ENCODE peak calls at places on chromosome 1, in nine cellular contexts. P is cardiac muscle cell; E is kidney; W is uterus; T is foreskin fibroblast; A is left lung; I is dorsolateral prefrontal cortex; X is CD4-positive, alpha-beta T cell; D is glutamatergic neuron. V is an unnamed sample.
A peak's percentile ranks its signal among the peaks of the same experiment; 100 is the strongest.

GRCh38 chr1:204437796-204438570 is 26.4 kb upstream of the PPP1R15B start:
- DNase-seq in E (no peak), W (no peak), A (no peak), P (no peak), I (no peak), D (no peak), T (no peak), X (no peak), V (no peak)

GRCh38 chr1:216379441-216379840 is 43.8 kb downstream of the USH2A start:
- DNase-seq in P (no peak), I (no peak), E (no peak), T (no peak), D (no peak), W (no peak), A (no peak), X (no peak), V (no peak)

GRCh38 chr1:40987439-40988276 is 8.2 kb downstream of the CTPS1 start:
- DNase-seq in E (no peak), X (no peak), T (no peak), A (no peak), P (no peak), W (no peak), D (no peak), I (no peak), V (no peak)

GRCh38 chr1:51303751-51304196 is 26.6 kb downstream of the TTC39A start:
- DNase-seq in A (no peak), W (no peak), I (no peak), X (no peak), P (no peak), D (no peak), T (no peak), E (no peak), V (no peak)

GRCh38 chr1:114607223-114607622 is 25.8 kb upstream of the BCAS2 start:
- DNase-seq in A (no peak), X (no peak), W (no peak), D (no peak), E (no peak), I (no peak), T (peak; percentile 1), P (no peak), V (no peak)

GRCh38 chr1:4027492-4028138 is 127.5 kb upstream of the C1orf174 start:
- DNase-seq in P (no peak), T (no peak), D (no peak), I (no peak), X (no peak), E (no peak), A (peak; percentile 25), W (no peak), V (no peak)

GRCh38 chr1:173426057-173426456 is 51.1 kb upstream of the PRDX6 start:
- DNase-seq in T (no peak), W (no peak), P (no peak), D (no peak), I (no peak), E (no peak), A (no peak), X (no peak), V (no peak)

GRCh38 chr1:150798509-150798908 is 9.6 kb downstream of the CTSK start:
- DNase-seq in D (no peak), A (no peak), I (no peak), E (no peak), P (peak; percentile 5), T (peak; percentile 53), X (no peak), W (no peak), V (no peak)

GRCh38 chr1:162368451-162368850 is 8.2 kb downstream of the SPATA46 start:
- DNase-seq in W (no peak), P (no peak), A (no peak), T (no peak), D (no peak), X (no peak), E (no peak), I (no peak), V (no peak)

GRCh38 chr1:84298336-84298687 is 3.2 kb upstream of the SAMD13 start:
- DNase-seq in T (no peak), X (peak; percentile 14), A (peak; percentile 89), E (peak; percentile 86), D (peak; percentile 60), W (peak; percentile 48), I (peak; percentile 64), P (peak; percentile 62), V (no peak)

GRCh38 chr1:230919201-230919600 is 50.9 kb upstream of the C1orf198 start:
- DNase-seq in D (no peak), W (no peak), E (no peak), I (no peak), T (no peak), P (no peak), A (no peak), X (no peak), V (no peak)

GRCh38 chr1:230917284-230918135 is 49.2 kb upstream of the C1orf198 start:
- DNase-seq in X (peak; percentile 70), P (peak; percentile 91), A (peak; percentile 57), W (peak; percentile 55), D (peak; percentile 77), T (peak; percentile 34), E (peak; percentile 79), I (peak; percentile 71), V (peak; percentile 80)

GRCh38 chr1:230915079-230915478 is 46.8 kb upstream of the C1orf198 start:
- DNase-seq in X (no peak), I (no peak), T (no peak), W (no peak), E (no peak), A (no peak), D (no peak), P (no peak), V (no peak)

GRCh38 chr1:230913496-230913895 is 45.2 kb upstream of the C1orf198 start:
- DNase-seq in W (no peak), A (no peak), P (no peak), E (no peak), X (no peak), I (no peak), D (no peak), T (peak; percentile 46), V (no peak)

GRCh38 chr1:230916607-230917283 is 48.4 kb upstream of the C1orf198 start:
- DNase-seq in W (no peak), T (no peak), D (no peak), E (no peak), P (no peak), X (no peak), A (no peak), I (no peak), V (no peak)
- TF ChIP-seq CTCF in W (no peak), T (no peak), D (no peak), E (no peak), P (no peak), X (no peak), A (no peak), I (no peak), V (no peak)

GRCh38 chr1:64398937-64399336 is 71.0 kb upstream of the CACHD1 start:
- DNase-seq in P (no peak), I (no peak), A (no peak), D (no peak), E (no peak), T (no peak), W (no peak), X (no peak), V (no peak)

GRCh38 chr1:64392109-64392508 is 77.8 kb upstream of the CACHD1 start:
- DNase-seq in A (no peak), T (no peak), W (no peak), D (no peak), E (no peak), P (no peak), X (no peak), I (no peak), V (no peak)

GRCh38 chr1:64393790-64394189 is 76.1 kb upstream of the CACHD1 start:
- DNase-seq in X (no peak), T (no peak), D (no peak), I (no peak), W (no peak), E (no peak), P (no peak), A (no peak), V (no peak)

GRCh38 chr1:64401285-64401684 is 68.6 kb upstream of the CACHD1 start:
- DNase-seq in D (no peak), T (no peak), P (no peak), A (no peak), W (no peak), E (no peak), X (no peak), I (no peak), V (no peak)

GRCh38 chr1:64396817-64397216 is 73.1 kb upstream of the CACHD1 start:
- DNase-seq in X (no peak), T (no peak), E (no peak), W (no peak), P (no peak), A (no peak), I (no peak), D (no peak), V (no peak)
- TF ChIP-seq CTCF in X (no peak), T (no peak), E (no peak), W (no peak), P (no peak), A (no peak), I (no peak), D (no peak), V (no peak)

DNA sequence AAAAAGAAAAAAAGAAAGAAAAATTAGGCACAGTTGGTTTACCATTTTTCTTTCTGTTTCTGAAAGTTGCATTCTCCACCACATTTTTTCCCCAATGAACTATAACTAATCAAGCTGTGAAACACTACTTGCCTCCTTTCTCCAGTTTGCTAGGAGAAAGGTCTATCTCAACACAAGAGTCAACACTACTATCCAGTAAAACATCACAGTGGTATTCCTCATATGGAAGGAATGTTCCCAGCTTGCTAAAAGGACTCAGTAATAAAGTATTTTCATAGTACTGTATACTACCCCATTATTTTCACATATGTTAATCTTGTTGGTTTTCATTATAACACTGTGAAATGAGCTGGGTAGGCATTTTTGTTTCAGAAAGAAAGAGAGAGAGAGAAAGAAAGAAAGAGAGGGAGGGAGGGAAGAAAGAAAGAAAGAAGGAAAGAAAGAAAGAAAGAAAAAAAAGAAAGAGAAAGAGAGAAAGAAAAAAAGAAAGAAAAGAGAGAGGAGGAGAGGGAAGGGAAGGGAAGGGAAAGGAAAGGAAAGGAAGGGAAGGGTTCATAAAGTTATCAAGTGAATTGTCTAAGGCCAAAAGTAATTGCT is 7.9 kb downstream of the PTGER3 start:
- DNase-seq in D (no peak), E (no peak), I (no peak), T (no peak), P (no peak), X (no peak), W (no peak), A (no peak), V (no peak)
- TF ChIP-seq CTCF in D (no peak), E (no peak), I (no peak), T (no peak), P (no peak), X (no peak), W (no peak), A (no peak), V (no peak)

DNA sequence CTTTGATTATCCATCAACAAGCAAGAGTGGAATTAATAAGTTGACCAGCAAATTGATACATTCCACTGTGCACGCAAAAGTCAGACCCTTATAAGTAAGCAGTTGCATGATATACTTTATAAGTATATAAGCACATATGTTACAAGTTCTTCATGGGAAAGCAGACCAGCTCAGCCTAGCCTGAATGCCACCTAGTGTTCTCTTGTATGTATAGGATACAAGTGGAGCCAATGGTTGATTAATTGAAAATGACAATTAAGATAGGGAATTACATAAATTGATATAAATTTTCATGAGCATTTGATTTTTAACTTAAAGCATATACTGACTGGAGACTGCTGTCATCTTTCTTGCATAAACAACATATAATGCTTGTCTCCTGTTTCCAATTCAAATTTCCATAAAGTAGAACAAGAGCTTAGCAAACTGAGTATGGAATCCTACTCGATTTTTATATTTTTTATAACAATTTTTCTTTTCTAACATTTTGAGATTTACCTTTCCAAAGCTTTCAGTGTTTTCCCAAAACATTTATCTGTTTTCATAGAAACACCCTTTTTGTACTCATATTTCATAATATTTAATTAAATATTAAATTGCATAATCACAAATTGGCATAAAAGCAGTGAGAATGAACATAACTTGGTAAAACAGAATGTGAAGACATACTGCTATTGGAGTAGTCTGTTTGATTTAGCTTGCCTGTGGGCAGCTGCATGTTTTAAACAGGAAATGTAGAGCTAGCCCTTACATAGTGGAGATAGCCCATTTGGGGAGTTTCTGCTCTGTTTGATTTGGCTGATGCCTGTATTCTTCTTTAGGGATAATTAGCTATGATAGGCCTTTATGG is 62.8 kb downstream of the MAGI3 start:
- DNase-seq in D (no peak), I (no peak), W (no peak), A (no peak), P (peak; percentile 46), E (no peak), X (no peak), T (peak; percentile 50), V (no peak)
- TF ChIP-seq CTCF in D (peak; percentile 49), I (peak; percentile 41), W (no peak), A (peak; percentile 24), P (peak; percentile 68), E (peak; percentile 20), X (peak; percentile 65), T (peak; percentile 54), V (no peak)